ENCODE peak calls at places on chromosomes 2 and 18, in five cellular contexts. W is H9, S is H1, A is mesenchymal stem cell, I is mesendoderm. U is an unnamed sample.

GRCh38 chr2:29455202-29455885 is 340.1 kb downstream of the CLIP4 start:
- DNase-seq in S (no peak), A (peak; percentile 28), I (no peak), W (no peak), U (no peak)

GRCh38 chr18:27009293-27009692 is 143.8 kb upstream of the AQP4 start:
- DNase-seq in A (no peak), I (no peak), W (no peak), S (no peak), U (no peak)

GRCh38 chr2:24115057-24115456 is 8.1 kb downstream of the PFN4 start:
- DNase-seq in W (no peak), S (no peak), A (no peak), I (peak; percentile 40), U (peak; percentile 59)

GRCh38 chr2:55231546-55232083 is 478 bp downstream of the CLHC1 start:
- DNase-seq in I (no peak), W (no peak), S (no peak), A (no peak), U (peak; percentile 10)

GRCh38 chr2:207766697-207767460 is 2.8 kb downstream of the FZD5 start:
- DNase-seq in I (peak; percentile 81), A (no peak), S (no peak), W (peak; percentile 80), U (no peak)

GRCh38 chr2:71843391-71843850 is 304.2 kb downstream of the CYP26B1 start:
- DNase-seq in W (no peak), A (peak; percentile 84), S (no peak), I (no peak), U (peak; percentile 68)

GRCh38 chr2:647691-648231 is 29.4 kb downstream of the TMEM18 start:
- DNase-seq in I (no peak), S (no peak), W (peak; percentile 14), A (no peak), U (no peak)

GRCh38 chr2:196076778-196077568 is 8.3 kb upstream of the DNAH7 start:
- DNase-seq in I (no peak), S (no peak), A (no peak), W (no peak), U (no peak)

GRCh38 chr2:73925853-73926492 is 707 bp upstream of the DGUOK start:
- DNase-seq in S (no peak), I (no peak), A (no peak), W (peak; percentile 36), U (no peak)

GRCh38 chr18:63238711-63239110 is 80.9 kb downstream of the BCL2 start:
- DNase-seq in W (peak; percentile 40), I (peak; percentile 27), A (no peak), S (peak; percentile 17), U (no peak)

GRCh38 chr2:30255466-30256408 is 24.4 kb downstream of the LBH start:
- DNase-seq in A (no peak), S (no peak), I (no peak), W (no peak), U (no peak)

GRCh38 chr2:98805412-98806265 is 74.7 kb upstream of the MGAT4A start:
- DNase-seq in A (peak; percentile 58), S (no peak), I (peak; percentile 49), W (no peak), U (peak; percentile 8)

GRCh38 chr2:54073796-54074195 is 41.6 kb upstream of the ACYP2 start:
- DNase-seq in I (no peak), W (no peak), A (no peak), S (no peak), U (peak; percentile 64)

GRCh38 chr2:68190991-68191731 is 33.5 kb downstream of the PNO1 start:
- DNase-seq in A (peak; percentile 83), W (no peak), I (no peak), S (no peak), U (peak; percentile 96)

GRCh38 chr2:115386465-115386864 is 944.0 kb downstream of the DPP10 start:
- DNase-seq in A (no peak), S (no peak), I (peak; percentile 84), W (no peak), U (no peak)

GRCh38 chr2:105104208-105104731 is 66.4 kb downstream of the MRPS9 start:
- DNase-seq in I (peak; percentile 17), A (no peak), S (no peak), W (no peak), U (peak; percentile 82)

GRCh38 chr18:59502222-59502898 is 143.3 kb upstream of the LMAN1 start:
- DNase-seq in S (no peak), I (no peak), A (peak; percentile 72), W (no peak), U (peak; percentile 94)

GRCh38 chr2:189024861-189025618 is 50.9 kb downstream of the COL3A1 start:
- DNase-seq in I (peak; percentile 78), W (peak; percentile 36), S (peak; percentile 7), A (no peak), U (no peak)

GRCh38 chr18:7733642-7734041 is 166.5 kb downstream of the PTPRM start:
- DNase-seq in S (no peak), I (peak; percentile 32), A (no peak), W (peak; percentile 70), U (peak; percentile 4)

GRCh38 chr2:190794466-190795184 is 86.0 kb upstream of the GLS start:
- DNase-seq in W (no peak), A (no peak), I (no peak), S (no peak), U (peak; percentile 45)

GRCh38 chr18:69447886-69448285 is 47.2 kb downstream of the DOK6 start:
- DNase-seq in I (no peak), S (no peak), A (no peak), W (no peak), U (no peak)

GRCh38 chr2:208294482-208295024 is 28.5 kb downstream of the PIKFYVE start:
- DNase-seq in W (no peak), S (no peak), I (no peak), A (no peak), U (no peak)

GRCh38 chr2:54560146-54560881 is 104.2 kb downstream of the SPTBN1 start:
- DNase-seq in S (no peak), A (peak; percentile 89), I (no peak), W (no peak), U (peak; percentile 59)

GRCh38 chr18:12857215-12857924 is 26.7 kb downstream of the PTPN2 start:
- DNase-seq in I (no peak), A (no peak), S (no peak), W (no peak), U (no peak)

GRCh38 chr18:58512161-58512581 is 116.7 kb downstream of the ALPK2 start:
- DNase-seq in S (peak; percentile 75), I (peak; percentile 81), A (no peak), W (peak; percentile 81), U (no peak)

GRCh38 chr2:143946436-143947385 is 573.2 kb downstream of the ZEB2 start:
- DNase-seq in W (no peak), I (no peak), S (no peak), A (no peak), U (no peak)

GRCh38 chr2:85154048-85154753 is 21.0 kb downstream of the TCF7L1 start:
- DNase-seq in I (no peak), W (no peak), A (no peak), S (no peak), U (peak; percentile 81)

GRCh38 chr2:220228310-220229006 is 601.0 kb downstream of the SLC4A3 start:
- DNase-seq in A (peak; percentile 95), S (no peak), I (peak; percentile 43), W (no peak), U (peak; percentile 99)

GRCh38 chr2:211503856-211504255 is 947.5 kb downstream of the CPS1 start:
- DNase-seq in I (peak; percentile 11), A (no peak), W (peak; percentile 25), S (no peak), U (no peak)

GRCh38 chr2:62217980-62218379 is 22.1 kb downstream of the B3GNT2 start:
- DNase-seq in W (no peak), S (no peak), I (no peak), A (peak; percentile 83), U (peak; percentile 76)

GRCh38 chr18:26656944-26657536 is 108.7 kb upstream of the KCTD1 start:
- DNase-seq in S (no peak), A (peak; percentile 67), I (peak; percentile 79), W (peak; percentile 55), U (peak; percentile 36)

GRCh38 chr2:154264024-154264423 is 392.3 kb downstream of the GALNT13 start:
- DNase-seq in I (no peak), A (no peak), S (no peak), W (no peak), U (no peak)

GRCh38 chr2:223042704-223043118 is 9.3 kb upstream of the KCNE4 start:
- DNase-seq in S (no peak), I (no peak), A (peak; percentile 50), W (no peak), U (peak; percentile 80)

GRCh38 chr2:223042284-223042683 is 9.7 kb upstream of the KCNE4 start:
- DNase-seq in I (no peak), A (no peak), W (no peak), S (no peak), U (no peak)

GRCh38 chr2:223041527-223042109 is 10.4 kb upstream of the KCNE4 start:
- DNase-seq in W (peak; percentile 46), A (peak; percentile 99), S (no peak), I (peak; percentile 87), U (peak; percentile 99)

GRCh38 chr2:223044092-223044836 is 7.7 kb upstream of the KCNE4 start:
- DNase-seq in I (peak; percentile 27), A (peak; percentile 69), S (no peak), W (no peak), U (no peak)

GRCh38 chr2:223043164-223043941 is 8.6 kb upstream of the KCNE4 start:
- DNase-seq in I (no peak), A (peak; percentile 62), W (no peak), S (no peak), U (no peak)
- H3K4ac ChIP-seq in I (no peak overlapping the region), A (no peak overlapping the region), W (no peak overlapping the region), S (no peak overlapping the region), U (peak overlapping the region; percentile 94)

GRCh38 chr2:28394997-28395333 is 2.3 kb downstream of the FOSL2 start:
- DNase-seq in A (no peak), I (no peak), S (no peak), W (no peak), U (no peak)
- H3K4ac ChIP-seq in A (peak overlapping the region; percentile 49), I (no peak overlapping the region), S (no peak overlapping the region), W (no peak overlapping the region), U (peak overlapping the region; percentile 96)

DNA sequence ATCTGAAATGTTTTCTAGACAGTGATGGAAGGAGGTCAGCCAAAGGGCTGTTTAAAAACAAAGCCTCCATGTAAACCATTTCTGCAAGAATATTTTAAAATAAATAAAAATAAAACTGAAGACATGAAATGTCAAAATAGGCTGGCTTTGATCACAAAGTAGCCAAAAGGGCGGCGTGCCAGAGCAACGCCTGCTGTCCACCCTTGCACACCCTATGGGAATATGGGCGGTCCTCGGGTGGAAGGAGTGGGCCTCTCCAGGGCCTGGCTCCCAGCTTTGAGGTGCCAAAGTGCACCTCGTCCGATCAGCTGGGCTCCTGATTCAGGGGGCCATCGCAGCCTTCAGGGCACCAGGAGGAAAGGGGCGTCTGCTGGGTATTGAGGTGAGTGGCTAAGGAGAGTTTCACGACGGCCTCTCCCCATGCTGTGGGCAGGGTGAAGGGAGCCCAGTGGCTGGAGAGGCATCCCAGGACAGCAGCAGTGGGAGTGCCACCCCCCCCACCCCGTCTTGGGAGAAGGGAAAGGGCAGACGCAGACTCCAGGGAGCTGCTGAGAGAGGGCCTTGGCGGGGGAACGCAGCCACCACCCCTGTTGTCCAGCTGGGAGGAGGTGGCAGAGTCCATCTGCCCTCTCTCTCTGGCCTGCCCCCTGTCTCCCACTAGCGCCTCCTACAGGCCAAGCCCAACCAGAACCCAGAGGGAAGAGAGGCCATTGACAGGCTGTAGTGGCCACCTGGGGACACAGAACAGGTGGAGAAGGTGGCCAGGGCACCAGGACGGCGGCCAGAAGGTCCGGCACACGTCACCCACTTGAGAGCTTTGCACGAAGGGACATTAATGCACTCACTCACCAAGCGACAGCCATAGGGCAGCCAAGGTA is 5.7 kb upstream of the ERFE start:
- DNase-seq in W (no peak), I (no peak), A (no peak), S (no peak), U (no peak)
- H3K4ac ChIP-seq in W (no peak overlapping the region), I (no peak overlapping the region), A (no peak overlapping the region), S (no peak overlapping the region), U (no peak overlapping the region)

GRCh38 chr2:236337465-236338325 is 73.5 kb upstream of the ASB18 start:
- DNase-seq in I (no peak), W (no peak), S (no peak), A (no peak), U (no peak)
- H3K4ac ChIP-seq in I (no peak overlapping the region), W (no peak overlapping the region), S (no peak overlapping the region), A (no peak overlapping the region), U (no peak overlapping the region)

U was measured in IMR-90.